ENCODE peak calls at places on chromosomes 4 and X, in seven cellular contexts. S is left lung, T is uterus, W is left ventricle myocardium inferior, Y is cardiac muscle cell, L is suprapubic skin, A is adipocyte. N is an unnamed sample. For H3K36me3, the result is how much of the 10 kb centered on the place peaks cover.

GRCh38 chr4:75004755-75005668 is 72.1 kb downstream of the PARM1 start:
- DNase-seq in S (peak), A (no peak), T (no peak), W (peak), L (no peak), Y (no peak), N (no peak)

GRCh38 chr4:88054909-88055308 is 47.5 kb downstream of the PKD2 start:
- DNase-seq in Y (peak), T (no peak), S (no peak), L (no peak), A (peak), W (no peak), N (no peak)

GRCh38 chr4:86482851-86483490 is 111.1 kb upstream of the PTPN13 start:
- DNase-seq in S (no peak), Y (peak), A (peak), L (no peak), T (no peak), W (no peak), N (no peak)

GRCh38 chrX:151974336-151975227 is at the start of gene GABRE:
- DNase-seq in Y (peak), T (peak), W (peak), S (peak), A (peak), L (no peak), N (peak)

GRCh38 chrX:7586126-7586525 is 256.8 kb upstream of the VCX start:
- DNase-seq in L (no peak), W (no peak), Y (no peak), S (no peak), A (peak), T (no peak), N (no peak)

GRCh38 chr4:174198396-174199179 is 84.9 kb downstream of the FBXO8 start:
- DNase-seq in Y (peak), T (no peak), W (no peak), S (no peak), L (no peak), A (peak), N (peak)

GRCh38 chrX:104045642-104046041 is 5.9 kb downstream of the H2BW2 start:
- DNase-seq in A (no peak), Y (no peak), L (no peak), W (no peak), S (no peak), T (no peak), N (no peak)

GRCh38 chrX:24426921-24427746 is 38.0 kb upstream of the PDK3 start:
- DNase-seq in W (no peak), T (no peak), S (no peak), Y (peak), L (no peak), A (peak), N (peak)

GRCh38 chr4:13088726-13089658 is 395.1 kb downstream of the RAB28 start:
- DNase-seq in A (no peak), T (no peak), W (no peak), Y (no peak), L (no peak), S (no peak), N (no peak)

GRCh38 chrX:21408324-21408723 is 34.1 kb downstream of the CNKSR2 start:
- DNase-seq in S (no peak), Y (no peak), T (no peak), L (no peak), A (no peak), W (no peak), N (no peak)

GRCh38 chr4:69489856-69490255 is 5.8 kb downstream of the UGT2B4 start:
- DNase-seq in S (no peak), T (no peak), Y (no peak), A (no peak), L (no peak), W (no peak), N (no peak)

GRCh38 chrX:2701600-2701999 is 10.5 kb downstream of the CD99 start:
- DNase-seq in W (peak), Y (no peak), S (no peak), T (no peak), A (no peak), L (no peak), N (no peak)

GRCh38 chrX:97117572-97117971 is 233.9 kb downstream of the RPA4 start:
- DNase-seq in Y (no peak), A (no peak), W (no peak), T (no peak), L (no peak), S (no peak), N (no peak)

GRCh38 chrX:17563515-17563914 is 173.8 kb upstream of the SCML1 start:
- DNase-seq in W (no peak), A (peak), T (no peak), Y (no peak), S (no peak), L (no peak), N (no peak)

GRCh38 chrX:131739823-131740222 is 195.9 kb downstream of the OR13H1 start:
- DNase-seq in Y (no peak), W (no peak), L (no peak), T (no peak), S (no peak), A (no peak), N (no peak)

GRCh38 chr4:140937866-140938265 is 181.7 kb upstream of the TBC1D9 start:
- DNase-seq in L (no peak), S (no peak), T (no peak), W (no peak), Y (peak), A (peak), N (no peak)

GRCh38 chr4:47926667-47927258 is 12.4 kb upstream of the NFXL1 start:
- DNase-seq in Y (peak), T (peak), S (peak), L (no peak), W (no peak), A (peak), N (peak)

GRCh38 chr4:2924286-2924685 is 38.9 kb downstream of the NOP14 start:
- DNase-seq in Y (no peak), L (peak), W (no peak), A (no peak), T (no peak), S (no peak), N (peak)
- H3K36me3 ChIP-seq in Y (under half), L (half or more), W (half or more), A (half or more), T (under half), S (half or more), N (under half)

GRCh38 chr4:102799816-102800215 is 27.5 kb downstream of the UBE2D3 start:
- DNase-seq in A (no peak), Y (no peak), S (no peak), T (no peak), W (no peak), L (no peak), N (no peak)
- H3K36me3 ChIP-seq in A (half or more), Y (half or more), S (half or more), T (under half), W (half or more), L (half or more), N (under half)

GRCh38 chr4:779555-779954 is 46.4 kb downstream of the CPLX1 start:
- DNase-seq in L (no peak), W (no peak), T (no peak), Y (no peak), A (no peak), S (no peak), N (no peak)

GRCh38 chr4:780730-781492 is 45.0 kb downstream of the CPLX1 start:
- DNase-seq in A (peak), T (no peak), S (no peak), Y (no peak), L (no peak), W (no peak), N (no peak)

GRCh38 chr4:781493-782216 is 44.3 kb downstream of the CPLX1 start:
- DNase-seq in Y (peak), S (peak), W (peak), A (peak), L (peak), T (peak), N (peak)

GRCh38 chr4:776743-777441 is 49.0 kb downstream of the CPLX1 start:
- DNase-seq in Y (no peak), A (no peak), S (peak), T (no peak), W (no peak), L (no peak), N (no peak)

GRCh38 chr4:777520-778262 is 48.2 kb downstream of the CPLX1 start:
- DNase-seq in W (no peak), A (no peak), L (no peak), S (no peak), Y (no peak), T (no peak), N (no peak)
- H3K36me3 ChIP-seq in W (under half), A (under half), L (under half), S (half or more), Y (under half), T (under half), N (under half)

GRCh38 chr4:82358773-82359324 is 14.9 kb downstream of the HNRNPD start:
- DNase-seq in S (no peak), W (no peak), Y (no peak), L (no peak), T (no peak), A (peak), N (no peak)

GRCh38 chr4:82357640-82358039 is 16.2 kb downstream of the HNRNPD start:
- DNase-seq in S (no peak), Y (no peak), L (no peak), A (no peak), W (no peak), T (no peak), N (no peak)

GRCh38 chr4:82362565-82362964 is 11.2 kb downstream of the HNRNPD start:
- DNase-seq in A (no peak), W (no peak), Y (no peak), S (no peak), T (no peak), L (no peak), N (no peak)

GRCh38 chr4:82363896-82364487 is 9.8 kb downstream of the HNRNPD start:
- DNase-seq in L (no peak), A (no peak), Y (no peak), W (no peak), T (no peak), S (no peak), N (no peak)

GRCh38 chr4:82360298-82361177 is 13.3 kb downstream of the HNRNPD start:
- DNase-seq in S (no peak), A (peak), T (no peak), Y (peak), L (no peak), W (no peak), N (no peak)
- H3K36me3 ChIP-seq in S (under half), A (under half), T (under half), Y (under half), L (under half), W (under half), N (under half)

GRCh38 chr4:186838295-186838694 is 114.6 kb upstream of the FAT1 start:
- DNase-seq in Y (no peak), S (no peak), L (no peak), W (no peak), A (no peak), T (no peak), N (no peak)
- H3K36me3 ChIP-seq in Y (under half), S (under half), L (under half), W (under half), A (under half), T (under half), N (under half)

GRCh38 chr4:145774473-145774872 is 94.5 kb downstream of the C4orf51 start:
- DNase-seq in S (no peak), Y (no peak), L (no peak), T (no peak), A (no peak), W (no peak), N (no peak)
- H3K36me3 ChIP-seq in S (under half), Y (half or more), L (under half), T (under half), A (under half), W (under half), N (under half)

GRCh38 chr4:2699534-2699933 is 56.6 kb downstream of the TNIP2 start:
- DNase-seq in L (no peak), S (no peak), A (no peak), Y (no peak), T (no peak), W (no peak), N (no peak)

GRCh38 chr4:2697995-2698414 is 58.1 kb downstream of the TNIP2 start:
- DNase-seq in L (no peak), Y (no peak), S (no peak), A (no peak), T (no peak), W (no peak), N (no peak)

GRCh38 chr4:2700031-2700430 is 56.1 kb downstream of the TNIP2 start:
- DNase-seq in W (no peak), A (no peak), L (no peak), T (no peak), Y (no peak), S (no peak), N (no peak)

GRCh38 chr4:2698504-2698903 is 57.6 kb downstream of the TNIP2 start:
- DNase-seq in Y (no peak), S (no peak), A (no peak), T (no peak), W (no peak), L (no peak), N (no peak)

DNA sequence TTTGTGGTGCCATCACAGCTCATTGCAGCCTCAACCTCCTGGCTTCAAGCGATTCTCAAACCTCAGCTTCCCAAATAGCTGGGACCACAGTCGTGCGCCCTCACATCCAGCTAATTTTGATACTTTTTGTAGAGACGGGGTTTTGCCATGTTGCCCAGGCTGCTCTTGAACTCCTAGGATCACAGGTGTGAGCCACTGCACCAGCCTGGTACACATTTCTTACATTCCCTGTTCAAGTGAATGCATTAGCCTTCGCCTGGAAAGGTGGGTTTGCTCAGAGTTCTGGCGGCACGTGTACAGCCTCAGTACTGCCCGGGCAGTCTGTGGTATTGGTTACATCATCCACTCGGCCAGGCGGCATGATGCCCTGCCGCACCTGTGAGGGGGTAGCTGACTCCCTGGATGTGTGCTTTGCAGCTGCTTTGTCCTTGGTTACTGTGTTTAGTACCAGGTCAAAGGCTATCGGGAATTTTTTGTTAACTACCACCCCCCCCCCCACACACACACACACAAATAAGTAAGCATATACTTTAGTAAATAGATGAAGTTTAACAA is 57.1 kb downstream of the TNIP2 start:
- DNase-seq in S (no peak), L (no peak), T (no peak), Y (no peak), A (no peak), W (no peak), N (no peak)
- H3K36me3 ChIP-seq in S (half or more), L (half or more), T (under half), Y (half or more), A (half or more), W (half or more), N (under half)

GRCh38 chr4:1813231-1813630 is 20.1 kb downstream of the FGFR3 start:
- DNase-seq in L (no peak), T (no peak), W (no peak), S (no peak), Y (no peak), A (no peak), N (no peak)
- H3K36me3 ChIP-seq in L (half or more), T (under half), W (half or more), S (half or more), Y (under half), A (half or more), N (under half)

GRCh38 chrX:13764765-13765164 is 30.2 kb downstream of the OFD1 start:
- DNase-seq in Y (peak), L (no peak), T (no peak), S (no peak), A (peak), W (no peak), N (no peak)
- H3K36me3 ChIP-seq in Y (half or more), L (under half), T (under half), S (under half), A (half or more), W (under half), N (under half)